ENCODE peak calls at places on chromosomes 16 and 17, in ten cellular contexts. One of them, this sample, is unnamed.

GRCh38 chr16:72677662-72678447 is 370.1 kb downstream of the ZFHX3 start:
- DNase-seq in Calu3: no peak
- DNase-seq in heart right ventricle: no peak
- DNase-seq in neural crest cell: no peak
- DNase-seq in brain microvascular endothelial cell: peak
- DNase-seq in GM12865: no peak
- DNase-seq in AG04449: no peak
- DNase-seq in cardiac muscle cell: no peak
- DNase-seq in A549: no peak
- DNase-seq in GM10248: no peak
- DNase-seq in this sample: no peak

GRCh38 chr17:76461765-76462555 is 5.4 kb upstream of the AANAT start:
- DNase-seq in AG04449: no peak
- DNase-seq in heart right ventricle: no peak
- DNase-seq in brain microvascular endothelial cell: no peak
- DNase-seq in A549: no peak
- DNase-seq in Calu3: no peak
- DNase-seq in neural crest cell: no peak
- DNase-seq in GM12865: no peak
- DNase-seq in GM10248: no peak
- DNase-seq in cardiac muscle cell: no peak
- DNase-seq in this sample: no peak

GRCh38 chr16:22413819-22414218 is 39.4 kb upstream of the CDR2 start:
- DNase-seq in GM12865: no peak
- DNase-seq in heart right ventricle: no peak
- DNase-seq in neural crest cell: no peak
- DNase-seq in cardiac muscle cell: no peak
- DNase-seq in A549: no peak
- DNase-seq in GM10248: no peak
- DNase-seq in brain microvascular endothelial cell: no peak
- DNase-seq in AG04449: no peak
- DNase-seq in Calu3: no peak
- DNase-seq in this sample: no peak

GRCh38 chr17:31495049-31495885 is 103.8 kb downstream of the RAB11FIP4 start:
- DNase-seq in AG04449: no peak
- DNase-seq in GM10248: no peak
- DNase-seq in A549: no peak
- DNase-seq in Calu3: peak
- DNase-seq in brain microvascular endothelial cell: no peak
- DNase-seq in heart right ventricle: no peak
- DNase-seq in neural crest cell: no peak
- DNase-seq in cardiac muscle cell: no peak
- DNase-seq in GM12865: no peak
- DNase-seq in this sample: no peak

GRCh38 chr16:14549789-14550153 is 80.3 kb downstream of the PARN start:
- DNase-seq in cardiac muscle cell: peak
- DNase-seq in A549: no peak
- DNase-seq in GM10248: no peak
- DNase-seq in heart right ventricle: no peak
- DNase-seq in neural crest cell: no peak
- DNase-seq in GM12865: no peak
- DNase-seq in brain microvascular endothelial cell: no peak
- DNase-seq in Calu3: peak
- DNase-seq in AG04449: no peak
- DNase-seq in this sample: no peak

GRCh38 chr17:31513731-31514427 is 122.4 kb downstream of the RAB11FIP4 start:
- DNase-seq in cardiac muscle cell: no peak
- DNase-seq in brain microvascular endothelial cell: no peak
- DNase-seq in GM10248: no peak
- DNase-seq in AG04449: no peak
- DNase-seq in heart right ventricle: no peak
- DNase-seq in A549: no peak
- DNase-seq in neural crest cell: no peak
- DNase-seq in GM12865: no peak
- DNase-seq in Calu3: no peak
- DNase-seq in this sample: no peak

GRCh38 chr17:75642221-75643032 is 9.2 kb downstream of the SMIM5 start:
- DNase-seq in AG04449: no peak
- DNase-seq in A549: no peak
- DNase-seq in brain microvascular endothelial cell: no peak
- DNase-seq in cardiac muscle cell: no peak
- DNase-seq in Calu3: peak
- DNase-seq in heart right ventricle: no peak
- DNase-seq in neural crest cell: no peak
- DNase-seq in GM12865: no peak
- DNase-seq in GM10248: no peak
- DNase-seq in this sample: no peak

GRCh38 chr17:76384222-76384986 is at the start of gene SPHK1:
- DNase-seq in heart right ventricle: peak
- DNase-seq in A549: peak
- DNase-seq in GM10248: peak
- DNase-seq in Calu3: peak
- DNase-seq in neural crest cell: peak
- DNase-seq in AG04449: no peak
- DNase-seq in cardiac muscle cell: peak
- DNase-seq in GM12865: peak
- DNase-seq in brain microvascular endothelial cell: peak
- DNase-seq in this sample: peak

GRCh38 chr17:50015146-50015545 is 20.1 kb upstream of the DLX3 start:
- DNase-seq in AG04449: no peak
- DNase-seq in cardiac muscle cell: no peak
- DNase-seq in GM10248: no peak
- DNase-seq in neural crest cell: no peak
- DNase-seq in heart right ventricle: no peak
- DNase-seq in GM12865: no peak
- DNase-seq in Calu3: no peak
- DNase-seq in brain microvascular endothelial cell: no peak
- DNase-seq in A549: no peak
- DNase-seq in this sample: no peak

GRCh38 chr16:87816507-87817100 is 50.8 kb upstream of the KLHDC4 start:
- DNase-seq in A549: no peak
- DNase-seq in cardiac muscle cell: no peak
- DNase-seq in heart right ventricle: no peak
- DNase-seq in brain microvascular endothelial cell: no peak
- DNase-seq in neural crest cell: no peak
- DNase-seq in Calu3: no peak
- DNase-seq in AG04449: no peak
- DNase-seq in GM12865: no peak
- DNase-seq in GM10248: no peak
- DNase-seq in this sample: no peak

GRCh38 chr17:28394717-28395116 is 11.3 kb downstream of the SLC46A1 start:
- DNase-seq in heart right ventricle: no peak
- DNase-seq in GM12865: no peak
- DNase-seq in A549: no peak
- DNase-seq in cardiac muscle cell: no peak
- DNase-seq in brain microvascular endothelial cell: no peak
- DNase-seq in Calu3: no peak
- DNase-seq in GM10248: no peak
- DNase-seq in neural crest cell: no peak
- DNase-seq in AG04449: peak
- DNase-seq in this sample: no peak

GRCh38 chr16:84552135-84552534 is 47.7 kb upstream of the MEAK7 start:
- DNase-seq in neural crest cell: no peak
- DNase-seq in heart right ventricle: no peak
- DNase-seq in Calu3: no peak
- DNase-seq in A549: no peak
- DNase-seq in GM12865: no peak
- DNase-seq in AG04449: no peak
- DNase-seq in cardiac muscle cell: no peak
- DNase-seq in brain microvascular endothelial cell: no peak
- DNase-seq in GM10248: no peak
- DNase-seq in this sample: no peak

GRCh38 chr17:46010597-46011186 is 11.6 kb downstream of the STH start:
- DNase-seq in Calu3: peak
- DNase-seq in AG04449: no peak
- DNase-seq in brain microvascular endothelial cell: no peak
- DNase-seq in heart right ventricle: no peak
- DNase-seq in GM10248: no peak
- DNase-seq in cardiac muscle cell: no peak
- DNase-seq in GM12865: no peak
- DNase-seq in neural crest cell: no peak
- DNase-seq in A549: peak
- DNase-seq in this sample: no peak

GRCh38 chr17:17151962-17152361 is 54.2 kb downstream of the PLD6 start:
- DNase-seq in heart right ventricle: peak
- DNase-seq in GM12865: peak
- DNase-seq in neural crest cell: no peak
- DNase-seq in A549: peak
- DNase-seq in AG04449: peak
- DNase-seq in Calu3: peak
- DNase-seq in brain microvascular endothelial cell: peak
- DNase-seq in GM10248: no peak
- DNase-seq in cardiac muscle cell: no peak
- DNase-seq in this sample: no peak

GRCh38 chr17:42849451-42850157 is 1.4 kb upstream of the AOC3 start:
- DNase-seq in Calu3: no peak
- DNase-seq in GM10248: no peak
- DNase-seq in GM12865: no peak
- DNase-seq in heart right ventricle: no peak
- DNase-seq in AG04449: no peak
- DNase-seq in cardiac muscle cell: no peak
- DNase-seq in brain microvascular endothelial cell: no peak
- DNase-seq in A549: no peak
- DNase-seq in neural crest cell: no peak
- DNase-seq in this sample: no peak

GRCh38 chr16:69906838-69907301 is 44.3 kb upstream of the CLEC18A start:
- DNase-seq in A549: no peak
- DNase-seq in neural crest cell: no peak
- DNase-seq in AG04449: peak
- DNase-seq in cardiac muscle cell: no peak
- DNase-seq in GM12865: no peak
- DNase-seq in brain microvascular endothelial cell: peak
- DNase-seq in heart right ventricle: no peak
- DNase-seq in Calu3: no peak
- DNase-seq in GM10248: no peak
- DNase-seq in this sample: no peak

GRCh38 chr16:24580665-24581064 is 41.3 kb downstream of the RBBP6 start:
- DNase-seq in GM10248: peak
- DNase-seq in heart right ventricle: no peak
- DNase-seq in AG04449: peak
- DNase-seq in GM12865: no peak
- DNase-seq in Calu3: no peak
- DNase-seq in A549: peak
- DNase-seq in cardiac muscle cell: no peak
- DNase-seq in brain microvascular endothelial cell: no peak
- DNase-seq in neural crest cell: no peak
- DNase-seq in this sample: no peak
- TF ChIP-seq CTCF in GM10248: peak
- TF ChIP-seq CTCF in heart right ventricle: no peak
- TF ChIP-seq CTCF in AG04449: peak
- TF ChIP-seq CTCF in GM12865: no peak
- TF ChIP-seq CTCF in Calu3: no peak
- TF ChIP-seq CTCF in A549: peak
- TF ChIP-seq CTCF in cardiac muscle cell: peak
- TF ChIP-seq CTCF in brain microvascular endothelial cell: peak
- TF ChIP-seq CTCF in neural crest cell: no peak
- TF ChIP-seq CTCF in this sample: no peak

DNA sequence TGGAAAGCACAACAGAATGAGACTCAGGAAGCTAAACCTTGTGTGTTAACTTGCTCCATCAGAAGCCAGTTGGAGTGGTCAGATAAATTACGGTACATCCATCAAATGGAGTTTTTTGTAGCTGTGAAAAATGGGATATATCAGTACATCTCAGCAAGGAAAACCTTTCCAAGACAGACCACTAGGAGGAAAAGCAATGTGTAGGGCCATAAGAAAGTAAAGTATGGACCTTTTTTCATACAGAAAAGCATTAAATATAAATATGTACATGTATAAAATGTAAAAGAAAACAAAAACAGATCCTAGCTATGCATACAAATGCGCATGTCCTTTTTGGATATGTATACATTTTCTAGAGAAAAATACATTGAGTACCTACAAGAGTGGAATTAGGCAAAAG is 403.9 kb upstream of the CDH11 start:
- DNase-seq in GM10248: no peak
- DNase-seq in cardiac muscle cell: no peak
- DNase-seq in A549: no peak
- DNase-seq in GM12865: no peak
- DNase-seq in Calu3: no peak
- DNase-seq in brain microvascular endothelial cell: no peak
- DNase-seq in AG04449: no peak
- DNase-seq in neural crest cell: no peak
- DNase-seq in heart right ventricle: no peak
- DNase-seq in this sample: no peak
- TF ChIP-seq CTCF in GM10248: no peak
- TF ChIP-seq CTCF in cardiac muscle cell: peak
- TF ChIP-seq CTCF in A549: no peak
- TF ChIP-seq CTCF in GM12865: no peak
- TF ChIP-seq CTCF in Calu3: no peak
- TF ChIP-seq CTCF in brain microvascular endothelial cell: no peak
- TF ChIP-seq CTCF in AG04449: no peak
- TF ChIP-seq CTCF in neural crest cell: no peak
- TF ChIP-seq CTCF in heart right ventricle: no peak
- TF ChIP-seq CTCF in this sample: no peak

DNA sequence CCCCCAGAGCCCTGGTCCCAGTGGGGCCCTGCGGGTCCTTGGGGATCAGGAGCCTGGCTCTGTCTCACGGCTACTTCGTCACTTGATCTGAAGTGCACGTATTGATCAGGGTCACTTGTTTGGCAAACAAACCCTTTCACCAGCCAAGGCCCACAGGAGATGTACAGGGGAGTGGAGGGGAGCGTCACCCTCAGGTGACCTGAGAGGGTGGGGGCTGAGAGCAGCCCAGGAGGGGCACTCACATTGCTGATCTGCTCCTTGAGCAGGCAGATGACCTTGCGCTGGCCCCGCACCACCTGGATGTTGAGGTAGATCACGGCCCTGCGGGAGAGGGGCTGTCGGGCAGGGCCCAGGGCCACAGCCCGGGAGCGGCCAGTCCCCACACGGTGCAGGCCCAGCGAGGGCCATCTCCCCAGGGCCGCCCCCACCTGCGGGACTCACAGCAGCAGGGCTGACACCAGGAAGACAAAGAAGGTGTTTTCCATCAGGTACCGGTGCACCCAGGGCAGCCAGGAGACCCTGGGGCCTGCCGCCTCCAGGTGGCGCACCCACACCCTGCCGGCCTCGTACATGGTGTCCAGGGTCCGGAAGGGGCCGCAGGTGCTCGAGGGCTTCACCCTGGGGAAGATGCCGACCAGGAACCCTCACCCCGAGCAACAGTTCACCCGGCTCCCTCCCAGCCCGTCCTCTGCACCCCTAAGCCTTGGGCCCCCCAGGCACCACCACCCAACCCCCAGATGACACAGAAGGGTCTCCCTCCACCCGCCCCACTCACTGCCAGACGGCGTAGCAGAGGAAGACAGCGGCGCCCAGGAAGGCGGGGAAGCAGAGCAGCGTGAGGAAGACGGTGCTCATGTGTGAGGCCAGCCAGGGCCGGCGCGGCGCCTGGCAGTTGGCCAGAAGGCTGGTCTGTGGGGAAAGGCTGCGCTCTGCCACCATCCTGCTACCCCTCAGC is 11.3 kb downstream of the TMC6 start:
- DNase-seq in GM10248: no peak
- DNase-seq in heart right ventricle: no peak
- DNase-seq in AG04449: no peak
- DNase-seq in cardiac muscle cell: peak
- DNase-seq in A549: no peak
- DNase-seq in Calu3: peak
- DNase-seq in neural crest cell: no peak
- DNase-seq in brain microvascular endothelial cell: no peak
- DNase-seq in GM12865: no peak
- DNase-seq in this sample: no peak
- TF ChIP-seq CTCF in GM10248: peak
- TF ChIP-seq CTCF in heart right ventricle: peak
- TF ChIP-seq CTCF in AG04449: peak
- TF ChIP-seq CTCF in cardiac muscle cell: peak
- TF ChIP-seq CTCF in A549: peak
- TF ChIP-seq CTCF in Calu3: peak
- TF ChIP-seq CTCF in neural crest cell: peak
- TF ChIP-seq CTCF in brain microvascular endothelial cell: peak
- TF ChIP-seq CTCF in GM12865: peak
- TF ChIP-seq CTCF in this sample: no peak

GRCh38 chr16:1018447-1018846 is 36.9 kb downstream of the SOX8 start:
- DNase-seq in Calu3: no peak
- DNase-seq in AG04449: no peak
- DNase-seq in neural crest cell: no peak
- DNase-seq in GM12865: no peak
- DNase-seq in brain microvascular endothelial cell: no peak
- DNase-seq in A549: no peak
- DNase-seq in GM10248: no peak
- DNase-seq in cardiac muscle cell: no peak
- DNase-seq in heart right ventricle: no peak
- DNase-seq in this sample: no peak
- TF ChIP-seq CTCF in Calu3: no peak
- TF ChIP-seq CTCF in AG04449: no peak
- TF ChIP-seq CTCF in neural crest cell: no peak
- TF ChIP-seq CTCF in GM12865: no peak
- TF ChIP-seq CTCF in brain microvascular endothelial cell: no peak
- TF ChIP-seq CTCF in A549: no peak
- TF ChIP-seq CTCF in GM10248: no peak
- TF ChIP-seq CTCF in cardiac muscle cell: no peak
- TF ChIP-seq CTCF in heart right ventricle: no peak
- TF ChIP-seq CTCF in this sample: no peak

This sample was measured in activated B cell treated with CpG ODN at 0.5 μM for 24 hours.